ENCODE peak calls at places on chromosomes 11 and 22, in ten cellular contexts. G, R, S, O, I, A, C, Z, T and P are unnamed samples.

GRCh38 chr11:29527391-29527936 is 489.4 kb downstream of the KCNA4 start:
- DNase-seq in G (no peak), R (peak; percentile 35), S (peak; percentile 35), O (no peak), I (peak; percentile 94), A (peak; percentile 29), C (no peak), Z (no peak), T (peak; percentile 99), P (peak; percentile 66)

GRCh38 chr11:93549986-93550385 is 6.8 kb upstream of the SMCO4 start:
- DNase-seq in G (no peak), R (no peak), S (no peak), O (no peak), I (no peak), A (no peak), C (no peak), Z (no peak), T (no peak), P (no peak)

GRCh38 chr11:61787928-61788491 is 4.4 kb downstream of the TMEM258 start:
- DNase-seq in G (no peak), R (peak; percentile 74), S (peak; percentile 42), O (peak; percentile 77), I (peak; percentile 90), A (peak; percentile 87), C (peak; percentile 19), Z (peak; percentile 69), T (peak; percentile 18), P (peak; percentile 77)

GRCh38 chr11:75337195-75337654 is 14.2 kb downstream of the ARRB1 start:
- DNase-seq in G (no peak), R (no peak), S (no peak), O (no peak), I (no peak), A (no peak), C (no peak), Z (no peak), T (no peak), P (no peak)

GRCh38 chr11:76603202-76603601 is 67.3 kb downstream of the LRRC32 start:
- DNase-seq in G (no peak), R (no peak), S (no peak), O (no peak), I (no peak), A (no peak), C (no peak), Z (no peak), T (no peak), P (no peak)

GRCh38 chr11:3905080-3905953 is 49.9 kb downstream of the STIM1 start:
- DNase-seq in G (no peak), R (peak; percentile 98), S (peak; percentile 63), O (peak; percentile 81), I (peak; percentile 91), A (no peak), C (no peak), Z (peak; percentile 54), T (peak; percentile 96), P (no peak)

GRCh38 chr11:69007978-69008381 is 5.1 kb downstream of the MRGPRF start:
- DNase-seq in G (peak; percentile 42), R (peak; percentile 27), S (no peak), O (peak; percentile 82), I (no peak), A (no peak), C (peak; percentile 36), Z (peak; percentile 38), T (no peak), P (no peak)

GRCh38 chr11:34358258-34358665 is 452 bp upstream of the ABTB2 start:
- DNase-seq in G (peak; percentile 73), R (peak; percentile 75), S (no peak), O (peak; percentile 81), I (peak; percentile 64), A (peak; percentile 80), C (no peak), Z (peak; percentile 57), T (no peak), P (no peak)

GRCh38 chr11:28107331-28107725 is 628 bp downstream of the KIF18A start:
- DNase-seq in G (no peak), R (peak; percentile 12), S (peak; percentile 44), O (no peak), I (peak; percentile 46), A (peak; percentile 9), C (no peak), Z (no peak), T (no peak), P (no peak)

GRCh38 chr11:44920451-44920850 is 30.2 kb downstream of the TP53I11 start:
- DNase-seq in G (no peak), R (no peak), S (no peak), O (no peak), I (no peak), A (no peak), C (no peak), Z (no peak), T (no peak), P (no peak)

GRCh38 chr22:31218565-31219262 is 6.6 kb downstream of the LIMK2 start:
- DNase-seq in G (no peak), R (no peak), S (peak; percentile 13), O (no peak), I (peak; percentile 15), A (peak; percentile 36), C (no peak), Z (no peak), T (no peak), P (no peak)

GRCh38 chr11:117426297-117426685 is 98.6 kb downstream of the CEP164 start:
- DNase-seq in G (peak; percentile 93), R (peak; percentile 38), S (peak; percentile 64), O (peak; percentile 85), I (peak; percentile 66), A (peak; percentile 84), C (peak; percentile 79), Z (peak; percentile 58), T (peak; percentile 1), P (peak; percentile 6)

GRCh38 chr22:20229916-20230775 is 38.0 kb downstream of the RTN4R start:
- DNase-seq in G (no peak), R (no peak), S (no peak), O (no peak), I (no peak), A (no peak), C (no peak), Z (no peak), T (no peak), P (no peak)

GRCh38 chr22:46149998-46150549 is at the start of gene PPARA:
- DNase-seq in G (peak; percentile 98), R (peak; percentile 46), S (peak; percentile 87), O (peak; percentile 81), I (peak; percentile 44), A (peak; percentile 86), C (peak; percentile 96), Z (peak; percentile 93), T (no peak), P (no peak)

DNA sequence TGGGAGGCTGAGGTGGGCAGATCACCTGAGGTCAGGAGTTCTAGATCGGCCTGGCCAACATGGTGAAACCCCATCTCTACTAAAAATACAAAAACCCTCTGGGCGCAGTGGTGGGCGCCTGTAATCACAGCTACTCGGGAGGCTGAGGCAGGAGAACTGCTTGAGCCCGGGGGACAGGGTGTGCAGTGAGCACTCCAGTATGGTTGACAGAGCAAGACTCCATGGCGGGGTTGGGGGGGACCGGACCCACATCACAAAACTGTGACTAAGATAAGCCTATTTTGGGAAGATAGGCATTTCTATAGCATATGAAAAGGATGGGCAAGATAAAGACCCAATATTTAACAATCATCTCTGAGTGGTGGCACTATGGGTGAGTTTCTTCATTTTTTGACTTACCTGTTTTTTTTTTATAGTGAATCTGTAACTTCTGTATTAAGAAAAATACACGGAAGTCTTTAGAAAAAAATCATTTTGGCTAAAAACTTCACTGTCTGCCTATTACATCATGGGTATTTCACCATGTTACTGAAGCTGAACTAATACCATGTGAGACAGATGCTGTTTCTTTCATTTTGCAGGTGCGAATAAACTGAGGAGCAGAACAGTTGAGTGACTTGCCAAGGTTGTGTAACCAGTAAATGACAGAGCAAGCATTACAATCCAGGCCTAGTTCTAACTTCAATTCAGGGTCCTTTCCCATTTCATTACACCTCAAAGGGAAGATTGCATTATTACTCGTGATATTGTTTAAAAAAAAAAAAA is 2.5 kb downstream of the CELF1 start:
- DNase-seq in G (no peak), R (no peak), S (no peak), O (no peak), I (peak; percentile 51), A (no peak), C (no peak), Z (peak; percentile 26), T (peak; percentile 59), P (no peak)
- H3K4me3 ChIP-seq in G (no peak overlapping the region), R (peak overlapping the region; percentile 69), S (peak overlapping the region; percentile 94), O (no peak overlapping the region), I (no peak overlapping the region), A (no peak overlapping the region), C (peak overlapping the region; percentile 81), Z (no peak overlapping the region), T (no peak overlapping the region), P (no peak overlapping the region)

GRCh38 chr11:108970221-108970991 is 305.5 kb downstream of the DDX10 start:
- DNase-seq in G (no peak), R (no peak), S (no peak), O (no peak), I (peak; percentile 73), A (no peak), C (no peak), Z (no peak), T (no peak), P (no peak)
- TF ChIP-seq CTCF in G (no peak), R (no peak), S (no peak), O (no peak), I (peak; percentile 35), A (no peak), C (no peak), Z (no peak), T (peak; percentile 41), P (no peak)

DNA sequence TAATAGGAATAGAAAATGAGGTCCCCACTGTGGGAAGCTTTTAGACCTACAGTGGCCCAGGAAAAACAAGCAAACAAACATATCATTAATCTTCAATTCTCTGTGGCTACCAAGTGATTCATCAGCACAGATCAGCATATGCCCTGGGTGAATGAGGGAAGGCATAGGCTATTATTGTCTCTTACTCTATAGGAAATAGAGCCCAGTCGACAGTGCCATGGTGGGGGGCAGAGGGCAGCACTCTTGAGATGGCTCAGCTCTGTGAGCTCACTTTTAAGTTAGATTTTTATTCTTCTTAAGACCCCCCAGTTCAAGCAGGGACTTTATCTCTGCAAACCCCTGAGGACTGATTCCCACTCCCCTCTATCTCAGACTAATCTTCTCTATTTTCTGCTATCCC is 9.5 kb upstream of the FEZ1 start:
- DNase-seq in G (no peak), R (no peak), S (no peak), O (no peak), I (no peak), A (no peak), C (no peak), Z (no peak), T (no peak), P (no peak)
- H3K4me3 ChIP-seq in G (no peak overlapping the region), R (no peak overlapping the region), S (no peak overlapping the region), O (no peak overlapping the region), I (no peak overlapping the region), A (no peak overlapping the region), C (no peak overlapping the region), Z (no peak overlapping the region), T (no peak overlapping the region), P (no peak overlapping the region)

GRCh38 chr22:36368359-36368983 is 19.3 kb downstream of the MYH9 start:
- DNase-seq in G (no peak), R (peak; percentile 72), S (peak; percentile 43), O (peak; percentile 82), I (peak; percentile 83), A (no peak), C (no peak), Z (no peak), T (no peak), P (peak; percentile 60)
- TF ChIP-seq CTCF in G (no peak), R (no peak), S (peak; percentile 24), O (no peak), I (peak; percentile 34), A (no peak), C (no peak), Z (peak; percentile 22), T (peak; percentile 27), P (peak; percentile 44)